ENCODE peak calls at places on chromosomes 2 and 18, in eight cellular contexts. E, B, K, U, G, O, L and D are unnamed samples.

GRCh38 chr2:241925277-241925676 is 55.7 kb downstream of the RTP5 start:
- DNase-seq in E (no peak), B (no peak), K (no peak), U (no peak), G (no peak), O (no peak), L (no peak), D (no peak)

GRCh38 chr18:23618862-23619387 is 32.6 kb upstream of the NPC1 start:
- DNase-seq in E (no peak), B (no peak), K (no peak), U (no peak), G (no peak), O (no peak), L (peak; percentile 32), D (no peak)

GRCh38 chr2:234137400-234138014 is 87.0 kb downstream of the SPP2 start:
- DNase-seq in E (peak; percentile 41), B (no peak), K (peak; percentile 7), U (no peak), G (no peak), O (no peak), L (no peak), D (no peak)

GRCh38 chr2:234978466-234979203 is 26.8 kb downstream of the SH3BP4 start:
- DNase-seq in E (no peak), B (no peak), K (no peak), U (no peak), G (no peak), O (no peak), L (no peak), D (no peak)

GRCh38 chr2:98759827-98760625 is 29.1 kb upstream of the MGAT4A start:
- DNase-seq in E (no peak), B (no peak), K (no peak), U (no peak), G (no peak), O (no peak), L (peak; percentile 10), D (no peak)

GRCh38 chr2:233359823-233360222 is 5.5 kb downstream of the DGKD start:
- DNase-seq in E (no peak), B (no peak), K (no peak), U (no peak), G (no peak), O (peak; percentile 45), L (no peak), D (no peak)

GRCh38 chr2:65377556-65378307 is 54.7 kb downstream of the SPRED2 start:
- DNase-seq in E (peak; percentile 69), B (no peak), K (peak; percentile 89), U (no peak), G (no peak), O (no peak), L (peak; percentile 86), D (no peak)

GRCh38 chr18:56632070-56633022 is 6.0 kb downstream of the TXNL1 start:
- DNase-seq in E (no peak), B (no peak), K (no peak), U (no peak), G (no peak), O (no peak), L (no peak), D (no peak)

GRCh38 chr2:200219400-200220113 is 86.9 kb upstream of the SPATS2L start:
- DNase-seq in E (no peak), B (peak; percentile 23), K (no peak), U (no peak), G (no peak), O (peak; percentile 82), L (no peak), D (peak; percentile 71)

GRCh38 chr2:238629064-238629463 is 202.3 kb downstream of the ASB1 start:
- DNase-seq in E (no peak), B (no peak), K (no peak), U (no peak), G (no peak), O (no peak), L (no peak), D (no peak)

GRCh38 chr18:57806891-57807280 is 3.8 kb upstream of the ATP8B1 start:
- DNase-seq in E (peak; percentile 28), B (no peak), K (peak; percentile 76), U (peak; percentile 74), G (no peak), O (no peak), L (no peak), D (no peak)

GRCh38 chr18:46293699-46294300 is 189.6 kb downstream of the HAUS1 start:
- DNase-seq in E (no peak), B (no peak), K (peak; percentile 4), U (no peak), G (no peak), O (no peak), L (no peak), D (no peak)

GRCh38 chr2:45986509-45986908 is 310.7 kb upstream of the EPAS1 start:
- DNase-seq in E (no peak), B (no peak), K (no peak), U (peak; percentile 25), G (no peak), O (no peak), L (peak; percentile 41), D (no peak)

GRCh38 chr18:23250893-23251656 is 115.8 kb downstream of the CABLES1 start:
- DNase-seq in E (no peak), B (no peak), K (no peak), U (peak; percentile 72), G (no peak), O (no peak), L (peak; percentile 88), D (no peak)

GRCh38 chr2:28463893-28464292 is 32.0 kb upstream of the PLB1 start:
- DNase-seq in E (no peak), B (no peak), K (no peak), U (no peak), G (no peak), O (no peak), L (peak; percentile 32), D (no peak)

GRCh38 chr2:39435974-39436591 is 1.0 kb downstream of the MAP4K3 start:
- DNase-seq in E (no peak), B (no peak), K (peak; percentile 71), U (peak; percentile 46), G (no peak), O (peak; percentile 38), L (peak; percentile 29), D (no peak)

GRCh38 chr2:229273384-229274338 is 2.6 kb upstream of the PID1 start:
- DNase-seq in E (peak; percentile 71), B (peak; percentile 79), K (peak; percentile 88), U (peak; percentile 30), G (no peak), O (peak; percentile 89), L (peak; percentile 61), D (peak; percentile 49)

GRCh38 chr2:30394096-30394495 is 53.0 kb upstream of the LCLAT1 start:
- DNase-seq in E (no peak), B (peak; percentile 14), K (no peak), U (no peak), G (no peak), O (peak; percentile 18), L (no peak), D (no peak)

GRCh38 chr2:239827511-239827865 is 197.7 kb downstream of the NDUFA10 start:
- DNase-seq in E (no peak), B (no peak), K (no peak), U (no peak), G (no peak), O (no peak), L (no peak), D (no peak)

GRCh38 chr18:46474487-46475366 is 182.3 kb downstream of the LOXHD1 start:
- DNase-seq in E (no peak), B (no peak), K (no peak), U (peak; percentile 51), G (no peak), O (no peak), L (no peak), D (no peak)

GRCh38 chr2:241574911-241575623 is 16.5 kb downstream of the BOK start:
- DNase-seq in E (no peak), B (no peak), K (no peak), U (no peak), G (no peak), O (no peak), L (no peak), D (no peak)

GRCh38 chr2:219954331-219954730 is 326.9 kb downstream of the SLC4A3 start:
- DNase-seq in E (no peak), B (no peak), K (peak; percentile 34), U (no peak), G (no peak), O (no peak), L (no peak), D (no peak)

GRCh38 chr18:55494899-55495298 is 93.1 kb downstream of the TCF4 start:
- DNase-seq in E (no peak), B (no peak), K (no peak), U (no peak), G (no peak), O (no peak), L (no peak), D (no peak)

GRCh38 chr18:22018366-22018765 is 151.0 kb upstream of the GATA6 start:
- DNase-seq in E (no peak), B (no peak), K (no peak), U (no peak), G (no peak), O (no peak), L (peak; percentile 10), D (no peak)